ENCODE peak calls at places on chromosomes 13 and 19, in six cellular contexts. One of them, this sample, is unnamed. For H3K4me1 and H3K27me3, the result is how much of the 10 kb centered on the place peaks cover.

GRCh38 chr13:23703241-23703640 is 133.0 kb downstream of the TNFRSF19 start:
- DNase-seq in RWPE2: no peak
- DNase-seq in heart right ventricle: no peak
- DNase-seq in cardiac muscle cell: no peak
- DNase-seq in CD8-positive, alpha-beta memory T cell: no peak
- DNase-seq in Panc1: no peak
- DNase-seq in this sample: peak

GRCh38 chr19:18603958-18604819 is 2.4 kb downstream of the CRLF1 start:
- DNase-seq in RWPE2: no peak
- DNase-seq in CD8-positive, alpha-beta memory T cell: no peak
- DNase-seq in heart right ventricle: no peak
- DNase-seq in Panc1: no peak
- DNase-seq in cardiac muscle cell: no peak
- DNase-seq in this sample: no peak

GRCh38 chr13:28754698-28755545 is 36.2 kb upstream of the SLC46A3 start:
- DNase-seq in RWPE2: no peak
- DNase-seq in heart right ventricle: peak
- DNase-seq in CD8-positive, alpha-beta memory T cell: no peak
- DNase-seq in cardiac muscle cell: peak
- DNase-seq in Panc1: no peak
- DNase-seq in this sample: peak

GRCh38 chr13:101144808-101145419 is 271.4 kb downstream of the NALCN start:
- DNase-seq in Panc1: no peak
- DNase-seq in cardiac muscle cell: peak
- DNase-seq in CD8-positive, alpha-beta memory T cell: no peak
- DNase-seq in heart right ventricle: no peak
- DNase-seq in RWPE2: no peak
- DNase-seq in this sample: no peak

GRCh38 chr19:24159707-24160106 is 72.7 kb downstream of the ZNF254 start:
- DNase-seq in CD8-positive, alpha-beta memory T cell: no peak
- DNase-seq in cardiac muscle cell: no peak
- DNase-seq in RWPE2: no peak
- DNase-seq in heart right ventricle: no peak
- DNase-seq in Panc1: no peak
- DNase-seq in this sample: no peak

GRCh38 chr19:6793411-6793810 is 20.9 kb downstream of the VAV1 start:
- DNase-seq in CD8-positive, alpha-beta memory T cell: no peak
- DNase-seq in cardiac muscle cell: no peak
- DNase-seq in heart right ventricle: no peak
- DNase-seq in RWPE2: no peak
- DNase-seq in Panc1: no peak
- DNase-seq in this sample: no peak

GRCh38 chr19:51256053-51256682 is 5.3 kb downstream of the SIGLECL1 start:
- DNase-seq in Panc1: no peak
- DNase-seq in heart right ventricle: no peak
- DNase-seq in CD8-positive, alpha-beta memory T cell: no peak
- DNase-seq in RWPE2: no peak
- DNase-seq in cardiac muscle cell: no peak
- DNase-seq in this sample: no peak

GRCh38 chr13:67134322-67135129 is 95.6 kb downstream of the PCDH9 start:
- DNase-seq in RWPE2: no peak
- DNase-seq in cardiac muscle cell: no peak
- DNase-seq in Panc1: no peak
- DNase-seq in CD8-positive, alpha-beta memory T cell: no peak
- DNase-seq in heart right ventricle: no peak
- DNase-seq in this sample: no peak

GRCh38 chr19:2015611-2015950 is at the start of gene BTBD2:
- DNase-seq in Panc1: no peak
- DNase-seq in RWPE2: no peak
- DNase-seq in cardiac muscle cell: peak
- DNase-seq in CD8-positive, alpha-beta memory T cell: peak
- DNase-seq in heart right ventricle: peak
- DNase-seq in this sample: peak

GRCh38 chr13:51803018-51803417 is 945 bp downstream of the DHRS12 start:
- DNase-seq in CD8-positive, alpha-beta memory T cell: no peak
- DNase-seq in RWPE2: no peak
- DNase-seq in Panc1: no peak
- DNase-seq in cardiac muscle cell: no peak
- DNase-seq in heart right ventricle: no peak
- DNase-seq in this sample: no peak

GRCh38 chr13:65940720-65941119 is 1289.4 kb downstream of the PCDH9 start:
- DNase-seq in cardiac muscle cell: no peak
- DNase-seq in RWPE2: no peak
- DNase-seq in heart right ventricle: no peak
- DNase-seq in CD8-positive, alpha-beta memory T cell: no peak
- DNase-seq in Panc1: no peak
- DNase-seq in this sample: no peak

GRCh38 chr19:39342647-39343305 is 555 bp downstream of the SAMD4B start:
- DNase-seq in cardiac muscle cell: peak
- DNase-seq in heart right ventricle: peak
- DNase-seq in RWPE2: no peak
- DNase-seq in CD8-positive, alpha-beta memory T cell: no peak
- DNase-seq in Panc1: no peak
- DNase-seq in this sample: peak
- H3K4me1 ChIP-seq in cardiac muscle cell: under half
- H3K4me1 ChIP-seq in heart right ventricle: half or more
- H3K4me1 ChIP-seq in RWPE2: under half
- H3K4me1 ChIP-seq in CD8-positive, alpha-beta memory T cell: under half
- H3K4me1 ChIP-seq in Panc1: under half
- H3K4me1 ChIP-seq in this sample: under half

GRCh38 chr19:38211206-38211605 is 12.8 kb downstream of the DPF1 start:
- DNase-seq in RWPE2: no peak
- DNase-seq in heart right ventricle: no peak
- DNase-seq in CD8-positive, alpha-beta memory T cell: no peak
- DNase-seq in cardiac muscle cell: no peak
- DNase-seq in Panc1: no peak
- DNase-seq in this sample: peak
- H3K27me3 ChIP-seq in RWPE2: under half
- H3K27me3 ChIP-seq in heart right ventricle: under half
- H3K27me3 ChIP-seq in CD8-positive, alpha-beta memory T cell: under half
- H3K27me3 ChIP-seq in cardiac muscle cell: under half
- H3K27me3 ChIP-seq in Panc1: under half
- H3K27me3 ChIP-seq in this sample: under half

GRCh38 chr19:53871448-53871847 is 3.8 kb downstream of the MYADM start:
- DNase-seq in heart right ventricle: no peak
- DNase-seq in RWPE2: no peak
- DNase-seq in CD8-positive, alpha-beta memory T cell: no peak
- DNase-seq in cardiac muscle cell: no peak
- DNase-seq in Panc1: no peak
- DNase-seq in this sample: no peak
- H3K4me1 ChIP-seq in heart right ventricle: half or more
- H3K4me1 ChIP-seq in RWPE2: under half
- H3K4me1 ChIP-seq in CD8-positive, alpha-beta memory T cell: half or more
- H3K4me1 ChIP-seq in cardiac muscle cell: under half
- H3K4me1 ChIP-seq in Panc1: under half
- H3K4me1 ChIP-seq in this sample: under half

GRCh38 chr19:33759356-33759755 is 37.3 kb upstream of the KCTD15 start:
- DNase-seq in heart right ventricle: no peak
- DNase-seq in RWPE2: no peak
- DNase-seq in CD8-positive, alpha-beta memory T cell: no peak
- DNase-seq in cardiac muscle cell: no peak
- DNase-seq in Panc1: no peak
- DNase-seq in this sample: no peak
- H3K27me3 ChIP-seq in heart right ventricle: under half
- H3K27me3 ChIP-seq in RWPE2: under half
- H3K27me3 ChIP-seq in CD8-positive, alpha-beta memory T cell: under half
- H3K27me3 ChIP-seq in cardiac muscle cell: under half
- H3K27me3 ChIP-seq in Panc1: under half
- H3K27me3 ChIP-seq in this sample: under half

GRCh38 chr19:35214766-35215422 is 13.6 kb downstream of the FAM187B start:
- DNase-seq in CD8-positive, alpha-beta memory T cell: no peak
- DNase-seq in Panc1: no peak
- DNase-seq in cardiac muscle cell: no peak
- DNase-seq in heart right ventricle: no peak
- DNase-seq in RWPE2: no peak
- DNase-seq in this sample: no peak

GRCh38 chr19:35212241-35212640 is 16.3 kb downstream of the FAM187B start:
- DNase-seq in heart right ventricle: no peak
- DNase-seq in cardiac muscle cell: no peak
- DNase-seq in Panc1: no peak
- DNase-seq in RWPE2: no peak
- DNase-seq in CD8-positive, alpha-beta memory T cell: no peak
- DNase-seq in this sample: no peak

GRCh38 chr19:35216026-35216832 is 12.3 kb downstream of the FAM187B start:
- DNase-seq in RWPE2: no peak
- DNase-seq in CD8-positive, alpha-beta memory T cell: no peak
- DNase-seq in heart right ventricle: no peak
- DNase-seq in Panc1: no peak
- DNase-seq in cardiac muscle cell: no peak
- DNase-seq in this sample: no peak

GRCh38 chr19:35211545-35212230 is 16.9 kb downstream of the FAM187B start:
- DNase-seq in RWPE2: no peak
- DNase-seq in heart right ventricle: peak
- DNase-seq in cardiac muscle cell: no peak
- DNase-seq in Panc1: no peak
- DNase-seq in CD8-positive, alpha-beta memory T cell: peak
- DNase-seq in this sample: peak

DNA sequence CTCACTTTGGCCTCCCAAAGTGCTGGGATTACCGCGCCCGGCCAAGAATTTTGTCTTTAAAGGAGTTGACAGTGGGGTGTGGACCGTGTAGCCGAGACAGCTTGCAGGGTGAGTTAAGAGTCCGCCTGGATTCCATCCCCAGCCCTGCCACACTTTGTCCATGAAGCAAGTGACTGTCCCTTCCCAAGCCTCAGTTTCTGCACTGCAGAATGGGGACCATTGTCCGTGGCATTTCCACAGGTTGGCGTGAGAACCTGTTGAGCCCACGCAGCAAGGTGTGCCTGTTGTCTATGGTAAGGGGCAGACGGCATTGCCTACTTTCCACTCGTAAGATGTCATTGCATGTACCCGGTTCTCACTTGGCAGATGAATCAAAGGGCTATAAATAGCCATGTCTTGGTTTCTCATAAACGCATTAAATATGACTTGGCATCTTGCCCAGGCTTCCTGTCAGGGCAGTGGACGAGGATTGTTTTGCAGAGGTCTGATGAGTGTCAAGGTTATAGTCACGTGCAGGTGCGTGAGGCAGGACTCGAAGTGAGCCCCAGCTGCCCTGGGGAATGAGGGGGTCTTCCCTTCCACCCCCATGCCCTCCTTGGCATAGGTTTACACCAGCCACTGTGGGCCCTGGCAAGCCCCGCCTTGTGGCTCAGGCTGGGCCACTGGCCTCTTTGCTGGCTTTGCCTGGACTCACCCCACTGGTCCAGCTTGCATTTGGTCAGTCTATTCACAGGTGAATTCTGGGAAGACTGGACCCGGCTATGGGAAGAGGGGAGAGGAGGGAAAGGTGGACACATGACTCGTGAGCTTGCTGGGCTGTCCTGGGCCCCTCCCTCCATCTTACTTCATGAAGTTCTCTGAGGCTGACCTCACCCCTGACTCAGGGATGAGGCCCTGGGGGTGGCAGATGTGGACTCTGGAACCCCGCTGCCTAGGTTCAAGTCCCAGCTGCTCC is 14.6 kb downstream of the FAM187B start:
- DNase-seq in cardiac muscle cell: no peak
- DNase-seq in Panc1: peak
- DNase-seq in RWPE2: no peak
- DNase-seq in CD8-positive, alpha-beta memory T cell: peak
- DNase-seq in heart right ventricle: no peak
- DNase-seq in this sample: peak
- H3K4me1 ChIP-seq in cardiac muscle cell: under half
- H3K4me1 ChIP-seq in Panc1: under half
- H3K4me1 ChIP-seq in RWPE2: under half
- H3K4me1 ChIP-seq in CD8-positive, alpha-beta memory T cell: half or more
- H3K4me1 ChIP-seq in heart right ventricle: half or more
- H3K4me1 ChIP-seq in this sample: under half

GRCh38 chr19:15074371-15074770 is 7.6 kb upstream of the OR1I1 start:
- DNase-seq in heart right ventricle: no peak
- DNase-seq in RWPE2: no peak
- DNase-seq in Panc1: no peak
- DNase-seq in cardiac muscle cell: no peak
- DNase-seq in CD8-positive, alpha-beta memory T cell: no peak
- DNase-seq in this sample: no peak
- H3K27me3 ChIP-seq in heart right ventricle: under half
- H3K27me3 ChIP-seq in RWPE2: under half
- H3K27me3 ChIP-seq in Panc1: under half
- H3K27me3 ChIP-seq in cardiac muscle cell: under half
- H3K27me3 ChIP-seq in CD8-positive, alpha-beta memory T cell: under half
- H3K27me3 ChIP-seq in this sample: under half

GRCh38 chr19:38666662-38667448 is 19.4 kb downstream of the ACTN4 start:
- DNase-seq in CD8-positive, alpha-beta memory T cell: no peak
- DNase-seq in Panc1: no peak
- DNase-seq in heart right ventricle: no peak
- DNase-seq in RWPE2: no peak
- DNase-seq in cardiac muscle cell: peak
- DNase-seq in this sample: peak
- H3K4me1 ChIP-seq in CD8-positive, alpha-beta memory T cell: half or more
- H3K4me1 ChIP-seq in Panc1: half or more
- H3K4me1 ChIP-seq in heart right ventricle: half or more
- H3K4me1 ChIP-seq in RWPE2: half or more
- H3K4me1 ChIP-seq in cardiac muscle cell: half or more
- H3K4me1 ChIP-seq in this sample: half or more

GRCh38 chr19:33616346-33616745 is 5.4 kb upstream of the CHST8 start:
- DNase-seq in heart right ventricle: no peak
- DNase-seq in RWPE2: no peak
- DNase-seq in Panc1: no peak
- DNase-seq in CD8-positive, alpha-beta memory T cell: no peak
- DNase-seq in cardiac muscle cell: no peak
- DNase-seq in this sample: no peak

GRCh38 chr19:33620611-33621010 is 1.1 kb upstream of the CHST8 start:
- DNase-seq in cardiac muscle cell: no peak
- DNase-seq in Panc1: no peak
- DNase-seq in RWPE2: no peak
- DNase-seq in heart right ventricle: no peak
- DNase-seq in CD8-positive, alpha-beta memory T cell: no peak
- DNase-seq in this sample: no peak

GRCh38 chr19:33616857-33617256 is 4.9 kb upstream of the CHST8 start:
- DNase-seq in heart right ventricle: no peak
- DNase-seq in cardiac muscle cell: no peak
- DNase-seq in Panc1: no peak
- DNase-seq in CD8-positive, alpha-beta memory T cell: no peak
- DNase-seq in RWPE2: no peak
- DNase-seq in this sample: no peak

GRCh38 chr19:33621065-33621785 is 528 bp upstream of the CHST8 start:
- DNase-seq in cardiac muscle cell: no peak
- DNase-seq in RWPE2: no peak
- DNase-seq in heart right ventricle: no peak
- DNase-seq in CD8-positive, alpha-beta memory T cell: no peak
- DNase-seq in Panc1: no peak
- DNase-seq in this sample: no peak

DNA sequence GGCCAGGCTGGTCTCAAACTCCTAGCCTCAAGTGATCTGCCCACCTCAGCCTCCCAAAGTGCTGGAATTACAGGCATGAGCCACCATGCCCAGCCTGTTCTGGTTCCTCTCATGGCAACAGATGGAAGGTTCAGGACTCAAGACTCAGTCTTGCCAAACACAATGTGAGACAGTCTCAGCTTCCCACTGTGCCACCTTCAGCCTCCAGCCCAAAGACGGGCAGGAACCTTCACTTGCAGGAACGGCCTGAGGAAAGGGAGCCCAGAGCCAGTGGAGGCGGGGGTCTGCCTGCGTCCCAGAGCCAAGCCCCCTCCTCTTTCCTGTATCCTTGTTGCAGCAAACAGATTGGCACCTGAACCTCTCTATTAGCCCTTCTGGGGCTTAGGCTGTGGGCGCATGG is 2.9 kb upstream of the CHST8 start:
- DNase-seq in Panc1: no peak
- DNase-seq in CD8-positive, alpha-beta memory T cell: no peak
- DNase-seq in RWPE2: no peak
- DNase-seq in heart right ventricle: no peak
- DNase-seq in cardiac muscle cell: no peak
- DNase-seq in this sample: no peak
- H3K27me3 ChIP-seq in Panc1: under half
- H3K27me3 ChIP-seq in CD8-positive, alpha-beta memory T cell: under half
- H3K27me3 ChIP-seq in RWPE2: half or more
- H3K27me3 ChIP-seq in heart right ventricle: half or more
- H3K27me3 ChIP-seq in cardiac muscle cell: half or more
- H3K27me3 ChIP-seq in this sample: under half